ENCODE peak calls at places on chromosomes 12 and 14, in five cellular contexts. N is AG04450; X is SK-N-SH; F is CD4-positive, alpha-beta T cell; E is gastrocnemius medialis. L is an unnamed sample.

GRCh38 chr12:93851245-93851665 is 174.1 kb downstream of the CRADD start:
- DNase-seq in N (no peak), E (no peak), F (no peak), X (no peak), L (no peak)

GRCh38 chr12:52805000-52805399 is 8.9 kb downstream of the KRT4 start:
- DNase-seq in E (no peak), N (no peak), F (no peak), X (no peak), L (no peak)

GRCh38 chr12:110677206-110677911 is 11.6 kb downstream of the HVCN1 start:
- DNase-seq in E (no peak), F (no peak), N (no peak), X (no peak), L (no peak)

GRCh38 chr12:49049566-49050224 is 10.9 kb downstream of the KMT2D start:
- DNase-seq in N (peak), F (no peak), X (no peak), E (no peak), L (peak)

GRCh38 chr14:77139540-77140342 is 1.9 kb downstream of the ZDHHC22 start:
- DNase-seq in X (peak), E (no peak), N (no peak), F (peak), L (peak)

GRCh38 chr14:56891226-56891625 is 80.9 kb upstream of the OTX2 start:
- DNase-seq in F (no peak), N (no peak), E (no peak), X (no peak), L (no peak)

GRCh38 chr12:113476093-113476986 is 4.7 kb upstream of the LHX5 start:
- DNase-seq in N (no peak), E (no peak), F (no peak), X (peak), L (no peak)

GRCh38 chr14:33564774-33565630 is 385.9 kb downstream of the EGLN3 start:
- DNase-seq in X (no peak), N (no peak), F (no peak), E (no peak), L (peak)

GRCh38 chr12:2960432-2960956 is 1.3 kb downstream of the TEAD4 start:
- DNase-seq in F (no peak), X (no peak), N (no peak), E (no peak), L (peak)

GRCh38 chr12:27975222-27976136 is 2.9 kb upstream of the PTHLH start:
- DNase-seq in F (no peak), X (peak), N (no peak), E (no peak), L (peak)

GRCh38 chr12:21526053-21526452 is at the start of gene SPX:
- DNase-seq in F (no peak), X (no peak), N (no peak), E (no peak), L (peak)

GRCh38 chr14:53528114-53528513 is 375.0 kb upstream of the DDHD1 start:
- DNase-seq in X (no peak), N (peak), F (no peak), E (no peak), L (no peak)

GRCh38 chr14:44204061-44204815 is 302.8 kb downstream of the FSCB start:
- DNase-seq in X (no peak), F (no peak), N (no peak), E (no peak), L (no peak)

GRCh38 chr12:72560370-72560769 is 288.2 kb downstream of the TRHDE start:
- DNase-seq in E (no peak), X (no peak), F (no peak), N (no peak), L (no peak)

GRCh38 chr12:22743700-22744099 is 118.7 kb downstream of the ETNK1 start:
- DNase-seq in E (no peak), F (no peak), X (no peak), N (no peak), L (no peak)

GRCh38 chr12:65720739-65721138 is 103.5 kb upstream of the HMGA2 start:
- DNase-seq in N (no peak), X (no peak), F (no peak), E (no peak), L (no peak)

GRCh38 chr14:27387458-27387857 is 789.6 kb upstream of the NOVA1 start:
- DNase-seq in N (no peak), E (no peak), F (no peak), X (no peak), L (no peak)

GRCh38 chr14:96861568-96862310 is 64.6 kb downstream of the VRK1 start:
- DNase-seq in E (no peak), X (no peak), F (no peak), N (no peak), L (no peak)

GRCh38 chr12:116717466-116718457 is 20.1 kb downstream of the SPRING1 start:
- DNase-seq in E (peak), N (no peak), F (no peak), X (no peak), L (no peak)

GRCh38 chr12:3371018-3371417 is 120.0 kb upstream of the PRMT8 start:
- DNase-seq in N (no peak), F (no peak), X (no peak), E (no peak), L (no peak)

GRCh38 chr14:62144863-62145262 is 382.6 kb downstream of the SNAPC1 start:
- DNase-seq in E (no peak), X (no peak), N (no peak), F (no peak), L (no peak)
- H3K27ac ChIP-seq in E (no peak), X (no peak), N (no peak), F (no peak), L (no peak)

DNA sequence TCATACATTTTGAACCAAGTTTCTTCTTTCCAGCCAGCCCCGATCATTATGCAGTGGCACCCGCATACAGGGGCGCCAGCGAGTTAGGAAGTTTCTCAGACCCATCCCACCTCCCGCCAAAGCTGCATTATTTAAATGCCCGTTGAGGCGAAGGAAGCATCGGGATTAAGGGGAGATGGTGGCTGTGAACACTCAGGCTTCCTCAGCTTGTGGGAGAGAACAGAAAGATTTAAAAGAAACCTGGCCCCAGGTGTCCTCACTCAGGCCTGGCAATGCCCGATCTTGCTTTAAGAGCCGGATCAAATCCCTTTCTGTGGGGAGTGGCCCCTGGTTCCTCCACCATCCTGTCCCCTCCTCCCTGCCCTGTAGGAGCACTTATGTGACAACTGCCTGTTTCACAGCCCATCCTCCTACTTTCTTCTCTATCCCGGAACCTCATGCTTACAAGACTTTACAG is 1108.7 kb downstream of the BCL11B start:
- DNase-seq in F (no peak), X (no peak), N (no peak), E (no peak), L (no peak)
- TF ChIP-seq CTCF in F (no peak), X (no peak), N (no peak), E (no peak), L (no peak)

GRCh38 chr14:55533960-55534359 is 46.0 kb upstream of the KTN1 start:
- DNase-seq in X (no peak), E (no peak), N (no peak), F (no peak), L (peak)
- H3K27ac ChIP-seq in X (no peak), E (no peak), N (no peak), F (no peak), L (no peak)

GRCh38 chr12:54004063-54004840 is 4.3 kb downstream of the HOXC9 start:
- DNase-seq in E (no peak), X (no peak), N (no peak), F (no peak), L (no peak)
- TF ChIP-seq CTCF in E (no peak), X (no peak), N (peak), F (no peak), L (no peak)

DNA sequence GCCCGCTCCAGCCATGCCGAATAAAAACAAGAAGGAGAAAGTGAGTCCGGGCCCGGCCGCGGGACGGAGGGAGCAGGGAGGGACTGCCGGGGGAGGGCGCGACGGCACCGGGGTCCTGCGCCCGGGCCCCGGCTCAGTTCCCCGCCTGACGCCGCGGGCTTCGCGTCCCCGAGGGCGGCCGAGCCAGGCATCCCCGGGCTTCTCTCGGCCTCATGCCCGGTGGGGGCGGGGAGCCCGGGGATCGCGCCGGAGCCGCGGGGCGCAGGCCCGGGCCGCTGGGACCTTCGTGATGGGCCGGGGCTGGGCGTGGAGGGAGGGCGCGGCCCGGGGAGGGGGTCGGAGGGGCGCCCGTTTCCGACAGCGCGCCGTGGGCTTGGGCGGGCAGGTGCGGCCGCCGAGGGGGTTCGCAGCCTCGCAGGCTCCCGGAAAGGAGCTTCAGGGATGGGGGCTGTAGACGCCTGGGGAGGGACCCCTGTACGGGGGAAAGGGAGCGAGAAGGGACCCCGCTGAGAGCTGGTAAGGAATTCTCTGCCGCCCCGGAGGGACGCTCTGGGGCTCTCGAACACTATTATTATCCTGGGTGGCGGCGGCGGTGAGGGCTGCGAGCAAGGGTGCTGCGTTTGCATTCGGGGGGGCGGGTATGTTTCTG is 496 bp downstream of the PPP2R5C start:
- DNase-seq in F (peak), N (no peak), X (peak), E (no peak), L (peak)
- H3K27ac ChIP-seq in F (no peak), N (no peak), X (peak), E (peak), L (peak)

GRCh38 chr12:77152623-77153193 is 87.3 kb upstream of the E2F7 start:
- DNase-seq in N (peak), F (no peak), E (no peak), X (no peak), L (peak)
- TF ChIP-seq CTCF in N (peak), F (no peak), E (no peak), X (peak), L (peak)

DNA sequence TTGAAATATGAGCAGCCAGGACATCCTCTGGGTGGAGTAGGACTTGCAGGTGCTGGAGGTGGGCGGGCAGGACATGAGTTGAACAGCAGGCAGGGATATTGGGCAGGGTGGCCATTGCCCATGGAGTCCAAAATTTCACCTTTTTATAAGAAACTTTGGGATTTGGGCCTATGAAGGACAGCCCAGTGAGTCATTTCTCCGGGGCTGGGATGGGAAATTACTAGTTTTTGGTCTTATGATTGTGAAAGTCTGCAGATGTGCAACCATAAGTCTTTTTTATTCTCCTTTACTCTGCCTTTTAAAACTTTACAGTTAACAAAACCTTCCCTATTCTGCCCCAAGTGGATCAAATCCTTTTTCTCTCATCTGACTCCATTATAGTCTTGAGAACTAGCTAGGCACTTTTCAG is 88.9 kb downstream of the TMX1 start:
- DNase-seq in X (no peak), F (no peak), E (no peak), N (no peak), L (no peak)
- H3K27ac ChIP-seq in X (no peak), F (no peak), E (peak), N (no peak), L (peak)

L was measured in RWPE1.